ENCODE peak calls at places on chromosomes 3 and 15, in eight cellular contexts. A is activated B cell treated with CpG ODN at 0.5 μM for 24 hours, G is A549, C is AG04449, T is spleen, U is frontal cortex, Y is SJCRH30, W is EH. B is an unnamed sample.

GRCh38 chr3:152574461-152575079 is 260.4 kb upstream of the P2RY1 start:
- DNase-seq in A (no peak), G (peak), C (no peak), T (no peak), U (no peak), Y (peak), W (peak), B (no peak)

GRCh38 chr3:193134895-193135294 is 106.1 kb upstream of the PLAAT1 start:
- DNase-seq in A (no peak), G (no peak), C (peak), T (no peak), U (no peak), Y (peak), W (peak), B (no peak)

GRCh38 chr3:142374687-142375086 is 73.2 kb downstream of the XRN1 start:
- DNase-seq in A (no peak), G (no peak), C (no peak), T (no peak), U (no peak), Y (no peak), W (no peak), B (no peak)

GRCh38 chr3:12932347-12932746 is 91.0 kb upstream of the RPL32 start:
- DNase-seq in A (no peak), G (no peak), C (no peak), T (no peak), U (no peak), Y (peak), W (no peak), B (no peak)

GRCh38 chr15:57375827-57376694 is at the start of gene CGNL1:
- DNase-seq in A (no peak), G (no peak), C (no peak), T (no peak), U (peak), Y (peak), W (peak), B (no peak)

GRCh38 chr3:134353171-134353825 is 20.9 kb downstream of the AMOTL2 start:
- DNase-seq in A (no peak), G (no peak), C (no peak), T (peak), U (no peak), Y (no peak), W (no peak), B (no peak)

GRCh38 chr3:124217542-124217941 is 225.6 kb upstream of the ROPN1 start:
- DNase-seq in A (no peak), G (peak), C (peak), T (no peak), U (no peak), Y (peak), W (peak), B (no peak)

GRCh38 chr3:124084398-124084881 is 92.5 kb upstream of the ROPN1 start:
- DNase-seq in A (no peak), G (no peak), C (peak), T (no peak), U (no peak), Y (no peak), W (peak), B (no peak)

GRCh38 chr3:71208273-71209095 is 375.0 kb downstream of the FOXP1 start:
- DNase-seq in A (no peak), G (peak), C (no peak), T (no peak), U (no peak), Y (peak), W (no peak), B (no peak)

GRCh38 chr3:47847256-47847655 is 44.3 kb downstream of the DHX30 start:
- DNase-seq in A (no peak), G (no peak), C (no peak), T (no peak), U (no peak), Y (no peak), W (no peak), B (no peak)

GRCh38 chr15:73024161-73024560 is 28.1 kb upstream of the NEO1 start:
- DNase-seq in A (no peak), G (no peak), C (no peak), T (no peak), U (no peak), Y (no peak), W (no peak), B (no peak)

B was measured in esophagus muscularis mucosa.